ENCODE peak calls at places on chromosomes 16 and 17, in ten cellular contexts. J is heart right ventricle, G is AG09309, Q is type B pancreatic cell, U is PC-3, N is nephron progenitor cell, K is GM12864, A is choroid plexus epithelial cell, F is Panc1, W is RWPE1. L is an unnamed sample.

GRCh38 chr16:50972899-50973298 is 178.2 kb downstream of the SALL1 start:
- DNase-seq in U (no peak), W (no peak), J (no peak), Q (no peak), A (no peak), K (no peak), F (no peak), N (no peak), G (no peak), L (no peak)

GRCh38 chr17:80339118-80339517 is 75.8 kb upstream of the ENDOV start:
- DNase-seq in A (no peak), W (no peak), N (no peak), J (no peak), U (no peak), F (no peak), G (no peak), Q (no peak), K (no peak), L (no peak)

GRCh38 chr16:11329080-11329491 is 16.2 kb upstream of the RMI2 start:
- DNase-seq in A (peak; percentile 51), K (no peak), W (no peak), F (no peak), Q (no peak), N (no peak), U (peak; percentile 19), J (no peak), G (no peak), L (no peak)

GRCh38 chr17:69223809-69224208 is 4.8 kb downstream of the ABCA10 start:
- DNase-seq in N (no peak), A (peak; percentile 91), U (no peak), Q (no peak), K (peak; percentile 15), J (no peak), F (no peak), W (no peak), G (no peak), L (no peak)

GRCh38 chr16:15599303-15600070 is 43.5 kb downstream of the MARF1 start:
- DNase-seq in N (no peak), Q (no peak), J (no peak), F (no peak), K (no peak), G (no peak), U (peak; percentile 7), W (no peak), A (no peak), L (no peak)

GRCh38 chr17:2814499-2815341 is 18.5 kb downstream of the RAP1GAP2 start:
- DNase-seq in N (no peak), A (no peak), G (no peak), J (no peak), U (peak; percentile 44), W (no peak), F (no peak), Q (no peak), K (peak; percentile 76), L (no peak)

GRCh38 chr17:8128125-8128784 is 4.3 kb upstream of the HES7 start:
- DNase-seq in W (no peak), N (no peak), G (no peak), Q (no peak), K (no peak), A (no peak), J (no peak), F (no peak), U (no peak), L (no peak)

GRCh38 chr16:77273-77806 is 685 bp upstream of the MPG start:
- DNase-seq in G (no peak), A (peak; percentile 77), N (peak; percentile 54), F (no peak), J (peak; percentile 71), U (peak; percentile 26), K (no peak), W (peak; percentile 56), Q (no peak), L (no peak)

GRCh38 chr17:32756696-32757095 is 120.2 kb downstream of the MYO1D start:
- DNase-seq in G (no peak), J (no peak), N (no peak), U (no peak), A (no peak), K (no peak), W (no peak), Q (no peak), F (no peak), L (no peak)

GRCh38 chr16:12971216-12971615 is 69.8 kb downstream of the SHISA9 start:
- DNase-seq in G (no peak), K (no peak), N (no peak), U (peak; percentile 45), F (no peak), J (no peak), Q (no peak), W (peak; percentile 28), A (peak; percentile 2), L (peak; percentile 45)

GRCh38 chr17:43733956-43734355 is 24.6 kb downstream of the SOST start:
- DNase-seq in A (no peak), G (no peak), N (no peak), J (no peak), K (no peak), U (no peak), W (no peak), F (no peak), Q (no peak), L (no peak)

GRCh38 chr16:11297492-11298142 is 16.5 kb upstream of the PRM1 start:
- DNase-seq in K (peak; percentile 71), G (peak; percentile 25), J (peak; percentile 76), W (no peak), F (no peak), U (no peak), Q (no peak), N (peak; percentile 42), A (peak; percentile 65), L (no peak)

DNA sequence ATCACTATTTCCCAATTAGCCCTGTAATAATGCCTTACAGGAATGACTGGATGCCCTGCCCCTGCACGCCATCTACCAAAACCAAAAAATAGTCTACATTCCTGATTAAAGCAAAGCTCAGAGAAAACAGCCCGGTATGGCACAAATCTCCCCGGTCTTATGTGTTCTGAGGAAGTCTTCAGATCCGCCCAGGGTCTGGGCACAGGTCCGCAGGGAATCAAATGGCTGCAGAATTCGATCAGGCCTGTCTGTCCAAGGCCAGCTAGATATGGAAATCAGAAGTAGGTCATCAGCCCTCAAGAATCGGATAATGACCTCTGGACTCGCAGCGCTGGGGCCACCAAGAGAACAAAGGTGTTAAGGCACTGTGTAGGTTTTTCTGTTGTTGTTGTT is 171.0 kb downstream of the ZFHX3 start:
- DNase-seq in N (no peak), J (no peak), W (no peak), F (no peak), A (peak; percentile 66), G (no peak), K (no peak), Q (no peak), U (no peak), L (no peak)
- TF ChIP-seq CTCF in N (no peak), J (no peak), W (no peak), F (no peak), A (no peak), G (no peak), K (no peak), Q (no peak), U (no peak), L (no peak)

GRCh38 chr17:14198013-14198412 is 38.6 kb downstream of the CDRT15 start:
- DNase-seq in F (no peak), N (peak; percentile 22), A (no peak), K (no peak), W (no peak), Q (no peak), J (peak; percentile 46), G (no peak), U (no peak), L (no peak)
- TF ChIP-seq CTCF in F (no peak), N (no peak), A (no peak), K (no peak), W (no peak), Q (no peak), J (no peak), G (no peak), U (no peak), L (no peak)

GRCh38 chr16:89697616-89698331 is 3.7 kb downstream of the SPATA2L start:
- DNase-seq in U (no peak), A (no peak), Q (no peak), G (no peak), N (no peak), K (no peak), F (no peak), J (no peak), W (no peak), L (no peak)

GRCh38 chr16:89700100-89700648 is 1.3 kb downstream of the SPATA2L start:
- DNase-seq in J (peak; percentile 99), W (peak; percentile 94), Q (peak; percentile 98), A (peak; percentile 99), K (peak; percentile 92), F (peak; percentile 73), G (peak; percentile 88), U (peak; percentile 98), N (peak; percentile 99), L (peak; percentile 98)

GRCh38 chr16:89704281-89704680 is 2.8 kb upstream of the SPATA2L start:
- DNase-seq in N (no peak), A (no peak), U (no peak), G (no peak), J (no peak), K (no peak), W (no peak), F (no peak), Q (no peak), L (no peak)

GRCh38 chr16:89701425-89702406 is at the start of gene SPATA2L:
- DNase-seq in A (peak; percentile 93), G (no peak), Q (peak; percentile 95), W (peak; percentile 98), F (peak; percentile 32), J (peak; percentile 88), U (peak; percentile 91), N (peak; percentile 96), K (peak; percentile 79), L (peak; percentile 95)

GRCh38 chr16:89700649-89701424 is 668 bp downstream of the SPATA2L start:
- DNase-seq in F (no peak), Q (no peak), W (no peak), A (peak; percentile 61), J (no peak), G (no peak), K (no peak), U (peak; percentile 57), N (peak; percentile 53), L (no peak)
- TF ChIP-seq CTCF in F (no peak), Q (no peak), W (no peak), A (no peak), J (peak; percentile 7), G (peak; percentile 23), K (peak; percentile 29), U (no peak), N (no peak), L (no peak)

GRCh38 chr17:74850310-74850709 is 9.4 kb downstream of the GRIN2C start:
- DNase-seq in F (no peak), N (no peak), Q (no peak), U (no peak), J (no peak), A (no peak), K (no peak), G (no peak), W (no peak), L (no peak)
- TF ChIP-seq CTCF in F (no peak), N (no peak), Q (no peak), U (no peak), J (no peak), A (no peak), K (no peak), G (no peak), W (no peak), L (no peak)